ENCODE peak calls at places on chromosomes 11 and 22, in six cellular contexts. L, Z, S, N, J and Y are unnamed samples.
A peak's percentile ranks its signal among the peaks of the same experiment; 100 is the strongest.

GRCh38 chr22:20428496-20429253 is 8.9 kb downstream of the SCARF2 start:
- DNase-seq in L (no peak), Z (no peak), S (no peak), N (no peak), J (no peak), Y (no peak)

GRCh38 chr22:27327981-27328721 is 473.4 kb downstream of the MN1 start:
- DNase-seq in L (no peak), Z (peak; percentile 18), S (no peak), N (no peak), J (no peak), Y (no peak)

GRCh38 chr11:61766353-61766841 is 14.0 kb downstream of the MYRF start:
- DNase-seq in L (no peak), Z (no peak), S (no peak), N (no peak), J (no peak), Y (no peak)

GRCh38 chr11:26335903-26336302 is 4.0 kb downstream of the ANO3 start:
- DNase-seq in L (no peak), Z (peak; percentile 75), S (no peak), N (no peak), J (no peak), Y (no peak)

GRCh38 chr11:67699521-67699920 is 25.1 kb upstream of the ALDH3B2 start:
- DNase-seq in L (no peak), Z (peak; percentile 48), S (no peak), N (no peak), J (no peak), Y (no peak)

GRCh38 chr11:133360860-133361688 is 171.2 kb downstream of the OPCML start:
- DNase-seq in L (no peak), Z (no peak), S (no peak), N (no peak), J (no peak), Y (no peak)

GRCh38 chr22:46058591-46059519 is 81.9 kb upstream of the WNT7B start:
- DNase-seq in L (no peak), Z (peak; percentile 48), S (no peak), N (no peak), J (no peak), Y (no peak)

GRCh38 chr11:103602846-103603245 is 433.6 kb upstream of the DDI1 start:
- DNase-seq in L (no peak), Z (no peak), S (no peak), N (no peak), J (no peak), Y (no peak)

DNA sequence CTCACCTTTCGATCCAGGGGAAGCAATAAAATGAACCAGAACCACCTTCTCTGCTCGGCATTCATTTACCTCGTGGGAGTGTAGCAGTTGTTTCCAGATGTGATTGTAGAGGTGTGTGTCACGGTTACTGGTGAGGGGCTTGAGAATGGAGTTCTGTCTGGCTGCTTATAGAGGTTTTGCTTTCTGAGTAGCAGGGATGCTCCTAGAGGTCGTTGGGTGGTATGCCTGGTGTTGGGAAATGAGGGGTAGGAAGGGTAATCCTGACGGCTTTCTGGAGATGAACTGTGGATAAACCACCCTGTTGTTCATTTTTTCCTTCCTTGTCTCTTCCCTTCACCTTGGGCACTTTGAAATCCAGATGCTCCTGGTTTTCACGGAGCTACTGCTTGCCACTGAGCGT is 8.1 kb downstream of the TEAD1 start:
- DNase-seq in L (no peak), Z (no peak), S (no peak), N (no peak), J (no peak), Y (no peak)
- TF ChIP-seq CTCF in L (no peak), Z (no peak), S (no peak), N (no peak), J (no peak), Y (no peak)

DNA sequence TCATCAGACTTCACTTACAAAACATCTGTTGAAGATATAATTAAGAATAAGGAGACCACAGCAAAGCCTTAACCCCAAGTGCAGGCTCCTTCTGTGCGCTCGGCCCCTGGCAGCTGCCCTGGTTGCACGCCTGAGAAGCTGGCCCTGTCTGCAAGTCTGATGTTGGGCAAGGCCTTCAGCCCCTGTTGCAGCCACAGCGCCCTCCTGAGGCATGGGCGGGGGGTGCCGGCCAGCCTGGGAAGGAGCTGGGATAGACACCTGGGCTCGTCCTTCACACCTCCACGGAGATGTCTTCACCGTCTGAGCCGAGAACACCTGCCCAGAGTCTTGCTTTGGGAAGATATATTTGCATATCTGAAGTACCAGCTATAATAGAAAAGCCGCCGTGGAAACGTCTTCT is 104.1 kb downstream of the MPPED1 start:
- DNase-seq in L (no peak), Z (no peak), S (no peak), N (no peak), J (no peak), Y (no peak)
- TF ChIP-seq CTCF in L (no peak), Z (no peak), S (no peak), N (no peak), J (no peak), Y (no peak)

GRCh38 chr22:37254206-37254866 is 10.3 kb upstream of the RAC2 start:
- DNase-seq in L (no peak), Z (peak; percentile 88), S (no peak), N (no peak), J (no peak), Y (no peak)

GRCh38 chr22:37253164-37253660 is 9.1 kb upstream of the RAC2 start:
- DNase-seq in L (no peak), Z (no peak), S (no peak), N (no peak), J (no peak), Y (no peak)

GRCh38 chr22:37254867-37255233 is 10.8 kb upstream of the RAC2 start:
- DNase-seq in L (no peak), Z (peak; percentile 72), S (no peak), N (no peak), J (no peak), Y (no peak)

GRCh38 chr22:37256075-37256726 is 12.1 kb upstream of the RAC2 start:
- DNase-seq in L (no peak), Z (no peak), S (no peak), N (no peak), J (no peak), Y (no peak)

DNA sequence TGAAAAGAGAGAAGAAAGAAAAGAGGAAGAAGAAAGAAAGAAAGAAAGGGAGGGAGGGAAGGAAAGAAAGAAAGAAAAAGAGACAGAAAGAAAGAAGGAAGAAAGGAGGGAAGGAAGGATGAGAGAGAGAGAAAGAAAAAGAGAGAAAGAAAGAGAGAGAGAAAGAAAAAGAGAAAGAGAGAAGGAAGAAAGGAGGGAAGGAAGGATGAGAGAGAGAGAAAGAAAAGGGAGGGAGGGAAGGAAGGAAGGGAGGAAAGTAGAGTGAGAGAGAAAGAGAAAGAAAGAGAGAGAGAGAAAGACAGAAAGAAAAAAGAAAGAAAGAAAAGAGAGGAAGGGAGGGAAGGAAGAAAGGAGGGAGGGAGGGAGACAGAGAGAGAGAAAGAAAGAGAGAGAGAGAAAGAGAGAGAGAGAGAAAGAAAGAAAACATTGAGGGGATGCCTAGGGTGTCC is 11.5 kb upstream of the RAC2 start:
- DNase-seq in L (no peak), Z (no peak), S (no peak), N (no peak), J (no peak), Y (no peak)
- TF ChIP-seq CTCF in L (no peak), Z (no peak), S (no peak), N (peak; percentile 15), J (no peak), Y (no peak)

DNA sequence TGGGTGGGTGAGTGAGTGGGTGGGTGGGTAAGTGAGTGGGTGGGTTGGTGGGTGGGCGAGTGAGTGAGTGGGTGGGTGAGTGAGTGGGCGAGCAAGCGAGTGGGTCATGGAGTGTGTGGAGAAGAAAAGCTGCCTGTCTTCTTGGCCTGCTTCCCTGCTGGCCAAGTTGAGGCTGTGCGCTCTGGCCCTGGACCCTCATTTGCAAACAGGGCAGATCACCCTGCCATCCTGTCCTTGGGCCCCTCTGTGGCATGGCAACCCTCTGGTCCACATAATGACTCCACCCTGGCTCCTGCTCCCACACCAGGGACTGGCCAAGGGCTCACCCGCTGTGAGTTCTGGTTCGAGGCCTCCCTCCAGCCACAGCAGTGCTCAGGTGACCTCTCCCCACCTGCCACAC is 35.1 kb downstream of the CAPN1 start:
- DNase-seq in L (no peak), Z (no peak), S (no peak), N (no peak), J (no peak), Y (no peak)
- TF ChIP-seq CTCF in L (no peak), Z (no peak), S (no peak), N (no peak), J (no peak), Y (no peak)

GRCh38 chr11:44104472-44105294 is 9.2 kb downstream of the EXT2 start:
- DNase-seq in L (no peak), Z (peak; percentile 64), S (no peak), N (no peak), J (no peak), Y (no peak)
- TF ChIP-seq CTCF in L (no peak), Z (peak; percentile 21), S (no peak), N (no peak), J (no peak), Y (no peak)

GRCh38 chr11:17173332-17173731 is 34.5 kb downstream of the PIK3C2A start:
- DNase-seq in L (no peak), Z (no peak), S (no peak), N (no peak), J (no peak), Y (no peak)
- TF ChIP-seq CTCF in L (no peak), Z (no peak), S (no peak), N (no peak), J (no peak), Y (no peak)

DNA sequence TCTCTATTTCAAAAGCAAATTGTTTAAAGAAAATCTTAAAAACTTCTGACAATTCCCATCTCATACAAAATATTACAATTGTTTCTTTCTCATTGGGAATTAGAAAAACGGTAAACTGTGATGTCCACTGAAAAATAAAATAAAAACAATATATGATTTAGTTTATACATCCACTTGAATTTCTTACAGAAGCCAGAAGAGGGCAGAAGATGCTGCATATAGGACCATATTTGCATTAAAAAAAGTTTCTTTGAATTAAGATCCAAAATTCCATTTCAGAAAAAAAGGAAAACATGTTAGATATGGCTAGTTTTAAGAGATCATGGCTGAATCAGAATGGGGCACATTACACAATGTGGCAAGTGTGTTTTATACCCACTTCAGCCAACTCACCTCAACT is 39.3 kb upstream of the LRRC4C start:
- DNase-seq in L (no peak), Z (peak; percentile 47), S (no peak), N (no peak), J (no peak), Y (no peak)
- TF ChIP-seq CTCF in L (peak; percentile 51), Z (peak; percentile 37), S (no peak), N (no peak), J (no peak), Y (peak; percentile 68)